ENCODE peak calls at places on chromosome 1, in ten cellular contexts. A is bronchial epithelial cell; E is H9; F is GM12865; V is OCI-LY7; W is fibroblast of the aortic adventitia; P is brain microvascular endothelial cell; R is CD8-positive, alpha-beta T cell; U is cardiac muscle cell; X is HFF-Myc. J is an unnamed sample.

GRCh38 chr1:209675567-209676154 is 449 bp downstream of the G0S2 start:
- DNase-seq in R (no peak), X (no peak), V (no peak), F (no peak), U (peak), W (peak), P (no peak), E (peak), A (no peak), J (peak)

GRCh38 chr1:33049381-33049780 is 12.7 kb upstream of the AK2 start:
- DNase-seq in E (no peak), R (no peak), X (no peak), P (no peak), F (no peak), W (no peak), V (no peak), U (no peak), A (no peak), J (no peak)

GRCh38 chr1:27157194-27157593 is 2.3 kb upstream of the SLC9A1 start:
- DNase-seq in P (no peak), F (no peak), R (no peak), X (no peak), U (no peak), V (no peak), A (no peak), E (no peak), W (no peak), J (no peak)

GRCh38 chr1:45863117-45863670 is 59.8 kb downstream of the MAST2 start:
- DNase-seq in W (no peak), U (no peak), E (no peak), X (no peak), P (no peak), F (no peak), R (no peak), V (peak), A (no peak), J (no peak)

GRCh38 chr1:99327357-99327756 is 63.1 kb downstream of the PLPPR4 start:
- DNase-seq in V (no peak), X (no peak), R (no peak), P (no peak), W (no peak), A (peak), U (no peak), E (peak), F (no peak), J (no peak)

GRCh38 chr1:153493343-153493960 is 33.0 kb upstream of the S100A7 start:
- DNase-seq in V (no peak), P (no peak), X (no peak), F (no peak), U (peak), R (no peak), A (peak), E (no peak), W (no peak), J (no peak)

GRCh38 chr1:218656301-218657037 is 311.3 kb downstream of the TGFB2 start:
- DNase-seq in E (no peak), U (no peak), X (no peak), A (no peak), V (no peak), W (peak), F (no peak), R (no peak), P (peak), J (no peak)

GRCh38 chr1:72435025-72435424 is 152.7 kb upstream of the NEGR1 start:
- DNase-seq in W (peak), R (no peak), V (no peak), P (peak), U (no peak), E (no peak), A (peak), X (peak), F (peak), J (no peak)

GRCh38 chr1:941588-942383 is 17.3 kb downstream of the NOC2L start:
- DNase-seq in V (no peak), F (no peak), X (no peak), W (peak), U (peak), R (no peak), E (peak), P (peak), A (no peak), J (peak)

GRCh38 chr1:4366091-4366490 is 288.3 kb upstream of the AJAP1 start:
- DNase-seq in U (no peak), E (no peak), V (peak), A (no peak), R (no peak), W (no peak), X (no peak), P (no peak), F (no peak), J (no peak)

GRCh38 chr1:28096210-28097099 is 8.0 kb upstream of the EYA3 start:
- DNase-seq in W (no peak), F (no peak), P (no peak), A (no peak), V (no peak), X (no peak), R (no peak), U (no peak), E (no peak), J (no peak)

GRCh38 chr1:17605582-17606344 is 66.3 kb downstream of the ARHGEF10L start:
- DNase-seq in F (no peak), R (no peak), P (peak), U (no peak), A (no peak), X (no peak), W (peak), V (no peak), E (no peak), J (no peak)

GRCh38 chr1:14517813-14518180 is 80.7 kb upstream of the KAZN start:
- DNase-seq in V (peak), X (no peak), W (no peak), A (no peak), R (no peak), P (no peak), E (no peak), U (no peak), F (peak), J (no peak)

GRCh38 chr1:20974069-20974468 is 187.0 kb upstream of the HP1BP3 start:
- DNase-seq in R (no peak), E (no peak), P (no peak), V (no peak), U (no peak), F (no peak), W (peak), A (no peak), X (no peak), J (no peak)

GRCh38 chr1:183812686-183813569 is 8.0 kb downstream of the RGL1 start:
- DNase-seq in F (no peak), R (no peak), P (peak), U (peak), X (no peak), A (peak), V (no peak), W (peak), E (peak), J (peak)

GRCh38 chr1:90955769-90956168 is 66.1 kb downstream of the ZNF644 start:
- DNase-seq in V (no peak), F (no peak), E (no peak), P (no peak), W (no peak), R (no peak), A (peak), X (no peak), U (no peak), J (no peak)

GRCh38 chr1:96367791-96368190 is 353.8 kb upstream of the PTBP2 start:
- DNase-seq in W (no peak), F (no peak), U (no peak), E (no peak), R (no peak), P (no peak), X (no peak), A (peak), V (no peak), J (no peak)

GRCh38 chr1:29506678-29507225 is 270.4 kb downstream of the PTPRU start:
- DNase-seq in X (no peak), W (no peak), P (no peak), A (no peak), R (no peak), E (peak), U (no peak), F (no peak), V (no peak), J (no peak)

GRCh38 chr1:1299686-1300351 is 7.9 kb downstream of the ACAP3 start:
- DNase-seq in U (no peak), V (peak), W (no peak), A (no peak), P (no peak), F (peak), X (no peak), R (no peak), E (peak), J (no peak)

GRCh38 chr1:54980528-54981241 is at the start of gene TMEM61:
- DNase-seq in A (no peak), W (no peak), U (no peak), X (no peak), F (no peak), V (no peak), E (peak), R (no peak), P (no peak), J (peak)

GRCh38 chr1:220991959-220992704 is 112.9 kb downstream of the HLX start:
- DNase-seq in W (peak), X (no peak), A (no peak), E (no peak), F (no peak), U (peak), P (no peak), R (no peak), V (no peak), J (no peak)

GRCh38 chr1:238628130-238628529 is 737.4 kb upstream of the ZP4 start:
- DNase-seq in P (no peak), U (no peak), V (no peak), F (no peak), E (no peak), A (no peak), W (peak), X (no peak), R (no peak), J (no peak)

GRCh38 chr1:205481629-205482071 is 22.8 kb upstream of the CDK18 start:
- DNase-seq in U (no peak), F (peak), A (peak), E (no peak), X (no peak), W (no peak), V (no peak), R (no peak), P (no peak), J (no peak)

GRCh38 chr1:14108356-14109275 is 408.6 kb downstream of the PRDM2 start:
- DNase-seq in U (no peak), E (peak), F (no peak), W (no peak), A (no peak), P (no peak), V (no peak), R (no peak), X (no peak), J (no peak)

GRCh38 chr1:33036526-33037503 is at the start of gene AK2:
- DNase-seq in A (peak), R (peak), X (peak), F (peak), E (peak), V (peak), P (peak), U (peak), W (peak), J (peak)

GRCh38 chr1:163870666-163871065 is 548.9 kb downstream of the NUF2 start:
- DNase-seq in P (no peak), W (peak), A (no peak), U (peak), F (no peak), E (no peak), V (no peak), X (no peak), R (no peak), J (no peak)

DNA sequence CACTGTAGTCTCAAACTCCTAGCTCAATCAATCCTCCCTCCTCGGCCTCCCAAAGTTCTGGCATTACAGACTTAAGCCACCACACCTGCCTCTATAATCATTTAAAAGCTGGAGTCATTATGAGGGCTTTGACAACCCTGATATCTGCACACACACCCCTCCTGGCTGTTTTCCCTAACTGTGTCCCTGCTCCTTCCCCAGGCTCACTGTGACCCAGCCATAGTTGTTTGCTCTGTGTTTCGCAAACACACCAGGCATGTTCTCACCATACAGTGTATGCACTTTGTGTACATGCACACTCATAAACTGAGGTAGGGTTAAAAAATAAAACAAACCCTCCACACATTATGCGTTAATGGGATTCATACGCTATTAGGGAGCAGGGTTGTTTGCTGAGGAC is 21.8 kb upstream of the IL20 start:
- DNase-seq in P (no peak), U (no peak), X (no peak), W (no peak), V (no peak), A (no peak), E (no peak), R (no peak), F (no peak), J (no peak)
- TF ChIP-seq CTCF in P (no peak), U (no peak), X (no peak), W (no peak), V (no peak), A (no peak), E (no peak), R (no peak), F (no peak), J (no peak)

DNA sequence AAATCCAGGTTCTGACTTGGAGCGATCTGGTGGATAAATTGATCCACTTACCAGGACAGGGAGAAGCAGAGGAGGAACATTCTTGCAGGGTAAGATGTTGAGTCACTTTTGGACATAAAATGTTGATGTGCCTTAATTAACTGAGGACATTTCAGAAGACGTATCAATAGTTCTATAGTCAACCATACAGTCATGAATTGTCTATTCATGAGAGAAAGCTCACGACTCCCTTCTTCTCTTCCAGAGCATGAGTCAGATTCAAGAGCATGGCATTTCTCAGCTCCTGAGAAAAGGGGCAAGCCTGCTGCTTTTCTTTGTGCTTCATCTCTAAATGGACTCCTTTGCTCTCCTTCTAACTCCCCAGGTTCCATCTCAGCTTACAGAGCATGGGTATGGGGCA is 55.7 kb downstream of the ADGRL4 start:
- DNase-seq in E (no peak), R (no peak), V (no peak), X (no peak), U (no peak), W (no peak), A (no peak), P (no peak), F (no peak), J (no peak)
- TF ChIP-seq CTCF in E (no peak), R (no peak), V (no peak), X (no peak), U (no peak), W (no peak), A (no peak), P (no peak), F (no peak), J (no peak)

GRCh38 chr1:73556270-73556669 is 641.7 kb downstream of the LRRIQ3 start:
- DNase-seq in A (no peak), R (no peak), E (no peak), V (no peak), U (no peak), P (no peak), F (no peak), W (no peak), X (no peak), J (no peak)
- TF ChIP-seq CTCF in A (no peak), R (no peak), E (no peak), V (no peak), U (no peak), P (no peak), F (no peak), W (no peak), X (no peak), J (no peak)

GRCh38 chr1:187266051-187266450 is 437.3 kb downstream of the PLA2G4A start:
- DNase-seq in A (no peak), X (no peak), U (no peak), W (no peak), V (no peak), E (no peak), P (no peak), F (no peak), R (no peak), J (no peak)

GRCh38 chr1:187267745-187268277 is 439.1 kb downstream of the PLA2G4A start:
- DNase-seq in R (no peak), V (no peak), A (no peak), U (no peak), E (no peak), X (no peak), F (no peak), W (no peak), P (no peak), J (no peak)

GRCh38 chr1:187261637-187262036 is 432.9 kb downstream of the PLA2G4A start:
- DNase-seq in A (no peak), U (no peak), E (no peak), X (no peak), F (no peak), V (no peak), R (no peak), P (no peak), W (no peak), J (no peak)

GRCh38 chr1:187262731-187263130 is 434.0 kb downstream of the PLA2G4A start:
- DNase-seq in F (no peak), V (no peak), A (peak), R (no peak), E (no peak), W (no peak), U (no peak), X (no peak), P (no peak), J (no peak)

GRCh38 chr1:187264995-187265602 is 436.4 kb downstream of the PLA2G4A start:
- DNase-seq in X (no peak), F (peak), W (peak), E (peak), R (no peak), U (peak), A (peak), V (peak), P (peak), J (peak)
- TF ChIP-seq CTCF in X (peak), F (peak), W (peak), E (peak), R (no peak), U (peak), A (peak), V (peak), P (peak), J (peak)

GRCh38 chr1:115833806-115834205 is 7.1 kb downstream of the NHLH2 start:
- DNase-seq in E (peak), P (no peak), V (no peak), X (no peak), A (no peak), W (no peak), U (no peak), R (no peak), F (no peak), J (no peak)
- TF ChIP-seq CTCF in E (peak), P (no peak), V (no peak), X (no peak), A (no peak), W (no peak), U (no peak), R (no peak), F (no peak), J (no peak)

GRCh38 chr1:227944931-227945890 is 2.5 kb downstream of the WNT9A start:
- DNase-seq in F (no peak), V (no peak), A (no peak), X (no peak), R (no peak), W (no peak), E (peak), P (no peak), U (no peak), J (peak)

GRCh38 chr1:227947678-227948492 is at the start of gene WNT9A:
- DNase-seq in F (no peak), P (no peak), V (no peak), X (no peak), R (no peak), A (peak), E (no peak), W (peak), U (peak), J (peak)

GRCh38 chr1:227947425-227947677 is 381 bp downstream of the WNT9A start:
- DNase-seq in E (peak), P (no peak), F (no peak), U (no peak), W (no peak), V (no peak), X (no peak), R (no peak), A (no peak), J (no peak)

GRCh38 chr1:227945891-227946623 is 1.7 kb downstream of the WNT9A start:
- DNase-seq in E (peak), X (peak), W (peak), R (no peak), U (peak), V (no peak), P (peak), A (peak), F (no peak), J (no peak)

DNA sequence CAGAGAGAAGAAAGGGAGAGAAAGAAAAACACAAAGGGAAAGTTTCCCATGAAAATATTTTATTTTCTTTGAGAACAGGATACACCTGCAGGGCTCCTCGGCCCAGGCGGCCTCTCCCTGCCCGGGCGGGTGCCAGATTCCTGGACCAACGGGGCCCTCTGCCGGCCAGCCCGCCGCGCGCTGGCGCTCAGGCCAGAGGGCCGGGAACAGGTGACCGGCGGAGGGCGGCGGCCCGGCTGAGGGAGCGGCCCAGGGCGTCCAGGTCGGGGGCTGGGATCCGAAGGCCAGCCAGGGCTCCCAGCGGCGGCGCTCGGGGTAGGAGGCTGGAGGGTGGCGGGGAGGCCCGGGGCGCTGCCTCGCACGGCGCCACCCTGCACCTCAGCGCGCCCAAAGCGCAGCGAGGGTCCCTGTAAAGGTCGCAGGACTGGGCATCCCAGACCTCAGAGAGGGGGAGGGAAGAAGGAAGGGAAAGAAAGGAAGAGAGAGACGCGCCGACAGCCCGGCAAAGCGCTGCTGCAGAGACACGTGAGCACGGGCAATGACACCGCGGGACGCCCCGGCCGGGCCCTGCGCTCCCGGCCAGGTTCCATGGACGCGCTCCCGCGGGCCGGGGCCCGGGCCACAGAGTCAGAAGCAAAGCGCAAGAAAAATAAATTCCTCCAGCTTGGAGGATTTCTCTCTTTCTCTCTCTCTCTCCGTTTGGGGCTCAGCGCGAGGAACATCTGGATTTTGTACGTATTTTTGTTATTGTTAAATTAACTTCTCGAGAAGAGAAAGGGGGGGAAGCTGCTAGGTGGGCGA is 908 bp downstream of the WNT9A start:
- DNase-seq in R (peak), X (no peak), W (peak), V (no peak), P (peak), A (no peak), E (peak), U (peak), F (peak), J (peak)
- TF ChIP-seq CTCF in R (peak), X (peak), W (peak), V (peak), P (peak), A (peak), E (peak), U (peak), F (peak), J (peak)

GRCh38 chr1:228416217-228416971 is at the start of gene TRIM17:
- DNase-seq in R (no peak), V (no peak), F (no peak), P (no peak), U (peak), W (no peak), E (peak), X (no peak), A (no peak), J (peak)
- TF ChIP-seq CTCF in R (no peak), V (no peak), F (no peak), P (peak), U (peak), W (peak), E (peak), X (no peak), A (peak), J (peak)